ENCODE peak calls at places on chromosomes 1 and 21, in seven cellular contexts. One of them, this sample, is unnamed.

GRCh38 chr21:14956826-14957225 is 108.0 kb downstream of the NRIP1 start:
- DNase-seq in GM03348: peak
- DNase-seq in cardiac muscle cell: peak
- DNase-seq in effector CD8-positive, alpha-beta T cell: no peak
- DNase-seq in kidney tubule cell: peak
- DNase-seq in sigmoid colon: no peak
- DNase-seq in GM19239: no peak
- DNase-seq in this sample: no peak

GRCh38 chr1:53959664-53960250 is 13.6 kb downstream of the LRRC42 start:
- DNase-seq in effector CD8-positive, alpha-beta T cell: no peak
- DNase-seq in kidney tubule cell: peak
- DNase-seq in cardiac muscle cell: peak
- DNase-seq in GM19239: no peak
- DNase-seq in sigmoid colon: no peak
- DNase-seq in GM03348: peak
- DNase-seq in this sample: no peak

GRCh38 chr1:113210248-113210647 is 137.2 kb downstream of the LRIG2 start:
- DNase-seq in kidney tubule cell: no peak
- DNase-seq in GM03348: no peak
- DNase-seq in effector CD8-positive, alpha-beta T cell: no peak
- DNase-seq in sigmoid colon: no peak
- DNase-seq in GM19239: no peak
- DNase-seq in cardiac muscle cell: no peak
- DNase-seq in this sample: peak

GRCh38 chr1:21508580-21509350 is 458 bp upstream of the ALPL start:
- DNase-seq in cardiac muscle cell: peak
- DNase-seq in sigmoid colon: no peak
- DNase-seq in GM03348: peak
- DNase-seq in effector CD8-positive, alpha-beta T cell: peak
- DNase-seq in GM19239: peak
- DNase-seq in kidney tubule cell: peak
- DNase-seq in this sample: peak

GRCh38 chr1:53450225-53450624 is 9.0 kb upstream of the DMRTB1 start:
- DNase-seq in effector CD8-positive, alpha-beta T cell: no peak
- DNase-seq in GM03348: no peak
- DNase-seq in cardiac muscle cell: no peak
- DNase-seq in kidney tubule cell: no peak
- DNase-seq in GM19239: no peak
- DNase-seq in sigmoid colon: no peak
- DNase-seq in this sample: peak

GRCh38 chr1:231557898-231558710 is 29.6 kb downstream of the TSNAX start:
- DNase-seq in sigmoid colon: no peak
- DNase-seq in cardiac muscle cell: no peak
- DNase-seq in GM19239: no peak
- DNase-seq in kidney tubule cell: peak
- DNase-seq in GM03348: peak
- DNase-seq in effector CD8-positive, alpha-beta T cell: no peak
- DNase-seq in this sample: no peak

GRCh38 chr1:180581635-180582039 is 22.9 kb downstream of the OVAAL start:
- DNase-seq in cardiac muscle cell: peak
- DNase-seq in kidney tubule cell: no peak
- DNase-seq in GM03348: peak
- DNase-seq in GM19239: no peak
- DNase-seq in effector CD8-positive, alpha-beta T cell: no peak
- DNase-seq in sigmoid colon: no peak
- DNase-seq in this sample: peak

GRCh38 chr1:226429051-226429461 is 21.2 kb upstream of the PARP1 start:
- DNase-seq in cardiac muscle cell: no peak
- DNase-seq in GM03348: no peak
- DNase-seq in sigmoid colon: no peak
- DNase-seq in effector CD8-positive, alpha-beta T cell: no peak
- DNase-seq in GM19239: no peak
- DNase-seq in kidney tubule cell: peak
- DNase-seq in this sample: no peak

GRCh38 chr1:221816899-221817298 is 75.0 kb upstream of the DUSP10 start:
- DNase-seq in kidney tubule cell: peak
- DNase-seq in sigmoid colon: no peak
- DNase-seq in cardiac muscle cell: peak
- DNase-seq in effector CD8-positive, alpha-beta T cell: no peak
- DNase-seq in GM03348: peak
- DNase-seq in GM19239: no peak
- DNase-seq in this sample: no peak

GRCh38 chr1:185287451-185287850 is 29.6 kb downstream of the IVNS1ABP start:
- DNase-seq in cardiac muscle cell: no peak
- DNase-seq in kidney tubule cell: no peak
- DNase-seq in GM03348: no peak
- DNase-seq in sigmoid colon: no peak
- DNase-seq in effector CD8-positive, alpha-beta T cell: no peak
- DNase-seq in GM19239: no peak
- DNase-seq in this sample: no peak

GRCh38 chr1:212606042-212606733 is 2.4 kb upstream of the ATF3 start:
- DNase-seq in effector CD8-positive, alpha-beta T cell: no peak
- DNase-seq in GM03348: no peak
- DNase-seq in cardiac muscle cell: no peak
- DNase-seq in sigmoid colon: no peak
- DNase-seq in GM19239: no peak
- DNase-seq in kidney tubule cell: no peak
- DNase-seq in this sample: no peak

GRCh38 chr1:45213892-45214291 is 7.5 kb upstream of the ZSWIM5 start:
- DNase-seq in sigmoid colon: no peak
- DNase-seq in kidney tubule cell: no peak
- DNase-seq in cardiac muscle cell: no peak
- DNase-seq in effector CD8-positive, alpha-beta T cell: no peak
- DNase-seq in GM03348: no peak
- DNase-seq in GM19239: no peak
- DNase-seq in this sample: no peak

GRCh38 chr1:245045087-245045881 is 109.5 kb upstream of the KIF26B start:
- DNase-seq in effector CD8-positive, alpha-beta T cell: no peak
- DNase-seq in sigmoid colon: no peak
- DNase-seq in GM19239: no peak
- DNase-seq in cardiac muscle cell: peak
- DNase-seq in kidney tubule cell: peak
- DNase-seq in GM03348: no peak
- DNase-seq in this sample: no peak

GRCh38 chr1:42173961-42174715 is 9.6 kb upstream of the GUCA2A start:
- DNase-seq in GM03348: no peak
- DNase-seq in GM19239: no peak
- DNase-seq in kidney tubule cell: no peak
- DNase-seq in cardiac muscle cell: peak
- DNase-seq in sigmoid colon: no peak
- DNase-seq in effector CD8-positive, alpha-beta T cell: no peak
- DNase-seq in this sample: no peak

GRCh38 chr1:19817160-19817559 is 2.1 kb upstream of the RNF186 start:
- DNase-seq in cardiac muscle cell: no peak
- DNase-seq in GM03348: no peak
- DNase-seq in effector CD8-positive, alpha-beta T cell: no peak
- DNase-seq in kidney tubule cell: no peak
- DNase-seq in sigmoid colon: no peak
- DNase-seq in GM19239: no peak
- DNase-seq in this sample: no peak

GRCh38 chr1:107501081-107501605 is 360.3 kb downstream of the NTNG1 start:
- DNase-seq in cardiac muscle cell: no peak
- DNase-seq in GM19239: no peak
- DNase-seq in kidney tubule cell: no peak
- DNase-seq in sigmoid colon: no peak
- DNase-seq in effector CD8-positive, alpha-beta T cell: no peak
- DNase-seq in GM03348: no peak
- DNase-seq in this sample: no peak

GRCh38 chr1:243756529-243756928 is 93.5 kb downstream of the AKT3 start:
- DNase-seq in GM03348: no peak
- DNase-seq in sigmoid colon: no peak
- DNase-seq in effector CD8-positive, alpha-beta T cell: no peak
- DNase-seq in cardiac muscle cell: no peak
- DNase-seq in kidney tubule cell: no peak
- DNase-seq in GM19239: no peak
- DNase-seq in this sample: no peak

GRCh38 chr1:30571380-30571779 is 152.0 kb downstream of the MATN1 start:
- DNase-seq in sigmoid colon: no peak
- DNase-seq in effector CD8-positive, alpha-beta T cell: no peak
- DNase-seq in cardiac muscle cell: no peak
- DNase-seq in GM19239: no peak
- DNase-seq in GM03348: no peak
- DNase-seq in kidney tubule cell: no peak
- DNase-seq in this sample: no peak

GRCh38 chr21:28419110-28419509 is 573.6 kb downstream of the LTN1 start:
- DNase-seq in GM19239: no peak
- DNase-seq in sigmoid colon: no peak
- DNase-seq in effector CD8-positive, alpha-beta T cell: no peak
- DNase-seq in kidney tubule cell: no peak
- DNase-seq in cardiac muscle cell: peak
- DNase-seq in GM03348: peak
- DNase-seq in this sample: no peak

GRCh38 chr1:224745388-224745787 is 129.3 kb downstream of the CNIH3 start:
- DNase-seq in sigmoid colon: no peak
- DNase-seq in cardiac muscle cell: no peak
- DNase-seq in effector CD8-positive, alpha-beta T cell: no peak
- DNase-seq in GM03348: no peak
- DNase-seq in GM19239: no peak
- DNase-seq in kidney tubule cell: no peak
- DNase-seq in this sample: no peak

GRCh38 chr1:184461321-184461720 is 74.5 kb downstream of the C1orf21 start:
- DNase-seq in GM19239: no peak
- DNase-seq in kidney tubule cell: no peak
- DNase-seq in effector CD8-positive, alpha-beta T cell: no peak
- DNase-seq in GM03348: no peak
- DNase-seq in cardiac muscle cell: no peak
- DNase-seq in sigmoid colon: no peak
- DNase-seq in this sample: no peak

GRCh38 chr1:106600626-106601025 is 455.8 kb upstream of the PRMT6 start:
- DNase-seq in effector CD8-positive, alpha-beta T cell: no peak
- DNase-seq in GM19239: no peak
- DNase-seq in GM03348: no peak
- DNase-seq in sigmoid colon: no peak
- DNase-seq in cardiac muscle cell: no peak
- DNase-seq in kidney tubule cell: no peak
- DNase-seq in this sample: no peak

GRCh38 chr1:8510041-8510823 is 192.3 kb downstream of the SLC45A1 start:
- DNase-seq in kidney tubule cell: peak
- DNase-seq in effector CD8-positive, alpha-beta T cell: peak
- DNase-seq in GM03348: peak
- DNase-seq in sigmoid colon: peak
- DNase-seq in cardiac muscle cell: peak
- DNase-seq in GM19239: no peak
- DNase-seq in this sample: no peak

GRCh38 chr1:106480629-106481028 is 575.8 kb upstream of the PRMT6 start:
- DNase-seq in kidney tubule cell: no peak
- DNase-seq in GM19239: no peak
- DNase-seq in cardiac muscle cell: no peak
- DNase-seq in sigmoid colon: no peak
- DNase-seq in GM03348: no peak
- DNase-seq in effector CD8-positive, alpha-beta T cell: no peak
- DNase-seq in this sample: no peak

GRCh38 chr1:178011101-178011828 is 41.4 kb upstream of the SEC16B start:
- DNase-seq in GM03348: peak
- DNase-seq in cardiac muscle cell: peak
- DNase-seq in sigmoid colon: no peak
- DNase-seq in GM19239: no peak
- DNase-seq in effector CD8-positive, alpha-beta T cell: no peak
- DNase-seq in kidney tubule cell: peak
- DNase-seq in this sample: no peak

GRCh38 chr1:212915245-212916091 is 34.9 kb upstream of the VASH2 start:
- DNase-seq in cardiac muscle cell: peak
- DNase-seq in kidney tubule cell: peak
- DNase-seq in GM03348: peak
- DNase-seq in sigmoid colon: peak
- DNase-seq in GM19239: no peak
- DNase-seq in effector CD8-positive, alpha-beta T cell: no peak
- DNase-seq in this sample: peak

GRCh38 chr1:244254467-244254866 is 197.2 kb downstream of the ADSS2 start:
- DNase-seq in cardiac muscle cell: no peak
- DNase-seq in GM03348: no peak
- DNase-seq in GM19239: no peak
- DNase-seq in kidney tubule cell: no peak
- DNase-seq in sigmoid colon: no peak
- DNase-seq in effector CD8-positive, alpha-beta T cell: no peak
- DNase-seq in this sample: no peak

GRCh38 chr1:234458352-234459027 is 20.5 kb downstream of the TARBP1 start:
- DNase-seq in cardiac muscle cell: no peak
- DNase-seq in effector CD8-positive, alpha-beta T cell: no peak
- DNase-seq in sigmoid colon: no peak
- DNase-seq in kidney tubule cell: no peak
- DNase-seq in GM19239: no peak
- DNase-seq in GM03348: no peak
- DNase-seq in this sample: no peak

GRCh38 chr1:231544943-231545592 is 16.6 kb downstream of the TSNAX start:
- DNase-seq in kidney tubule cell: no peak
- DNase-seq in GM19239: no peak
- DNase-seq in GM03348: no peak
- DNase-seq in cardiac muscle cell: peak
- DNase-seq in sigmoid colon: no peak
- DNase-seq in effector CD8-positive, alpha-beta T cell: no peak
- DNase-seq in this sample: no peak

GRCh38 chr21:23223882-23224281 is 2225.7 kb downstream of the NCAM2 start:
- DNase-seq in GM03348: no peak
- DNase-seq in kidney tubule cell: no peak
- DNase-seq in GM19239: no peak
- DNase-seq in effector CD8-positive, alpha-beta T cell: no peak
- DNase-seq in sigmoid colon: no peak
- DNase-seq in cardiac muscle cell: no peak
- DNase-seq in this sample: no peak

GRCh38 chr1:152880907-152881306 is 2.8 kb downstream of the SMCP start:
- DNase-seq in cardiac muscle cell: no peak
- DNase-seq in kidney tubule cell: no peak
- DNase-seq in GM03348: no peak
- DNase-seq in sigmoid colon: no peak
- DNase-seq in effector CD8-positive, alpha-beta T cell: no peak
- DNase-seq in GM19239: no peak
- DNase-seq in this sample: no peak

GRCh38 chr1:119681560-119681959 is 30.2 kb upstream of the PHGDH start:
- DNase-seq in GM19239: no peak
- DNase-seq in effector CD8-positive, alpha-beta T cell: no peak
- DNase-seq in kidney tubule cell: no peak
- DNase-seq in GM03348: no peak
- DNase-seq in cardiac muscle cell: no peak
- DNase-seq in sigmoid colon: no peak
- DNase-seq in this sample: no peak

GRCh38 chr1:177451191-177451590 is 280.4 kb downstream of the BRINP2 start:
- DNase-seq in GM03348: no peak
- DNase-seq in cardiac muscle cell: no peak
- DNase-seq in sigmoid colon: no peak
- DNase-seq in kidney tubule cell: peak
- DNase-seq in GM19239: no peak
- DNase-seq in effector CD8-positive, alpha-beta T cell: no peak
- DNase-seq in this sample: no peak

GRCh38 chr1:231778009-231778719 is 151.6 kb downstream of the DISC1 start:
- DNase-seq in GM03348: peak
- DNase-seq in kidney tubule cell: peak
- DNase-seq in GM19239: no peak
- DNase-seq in effector CD8-positive, alpha-beta T cell: no peak
- DNase-seq in sigmoid colon: no peak
- DNase-seq in cardiac muscle cell: peak
- DNase-seq in this sample: no peak

GRCh38 chr1:155082941-155083541 is 4.4 kb downstream of the EFNA3 start:
- DNase-seq in effector CD8-positive, alpha-beta T cell: no peak
- DNase-seq in kidney tubule cell: no peak
- DNase-seq in GM03348: no peak
- DNase-seq in sigmoid colon: peak
- DNase-seq in GM19239: no peak
- DNase-seq in cardiac muscle cell: no peak
- DNase-seq in this sample: no peak

GRCh38 chr21:38869196-38869595 is 63.5 kb downstream of the ETS2 start:
- DNase-seq in sigmoid colon: peak
- DNase-seq in GM19239: no peak
- DNase-seq in kidney tubule cell: peak
- DNase-seq in effector CD8-positive, alpha-beta T cell: no peak
- DNase-seq in GM03348: no peak
- DNase-seq in cardiac muscle cell: no peak
- DNase-seq in this sample: no peak

This sample was measured in K562.